ENCODE peak calls at places on chromosomes 11 and 22, in four cellular contexts. X, Y, C and E are unnamed samples.

GRCh38 chr11:2789331-2789730 is 89.5 kb upstream of the KCNQ1OT1 start:
- DNase-seq in C (no peak), X (no peak), Y (no peak), E (no peak)

GRCh38 chr11:102256251-102256650 is 61.0 kb upstream of the BIRC3 start:
- DNase-seq in X (peak), C (no peak), Y (peak), E (no peak)

GRCh38 chr11:35011389-35011788 is 95.0 kb downstream of the PDHX start:
- DNase-seq in X (no peak), C (no peak), Y (no peak), E (no peak)

GRCh38 chr11:47178737-47179654 is 2.3 kb upstream of the ARFGAP2 start:
- DNase-seq in X (no peak), C (no peak), Y (no peak), E (no peak)

GRCh38 chr11:111308140-111308539 is 9.8 kb downstream of the POU2AF3 start:
- DNase-seq in Y (no peak), X (peak), C (no peak), E (peak)

GRCh38 chr11:65915821-65916251 is 3.0 kb downstream of the C11orf68 start:
- DNase-seq in Y (peak), C (no peak), X (peak), E (no peak)

GRCh38 chr11:65390099-65390941 is 3.9 kb downstream of the FRMD8 start:
- DNase-seq in Y (no peak), C (peak), X (no peak), E (no peak)

GRCh38 chr11:75492181-75492820 is 33.4 kb downstream of the GDPD5 start:
- DNase-seq in X (no peak), Y (no peak), C (no peak), E (no peak)

GRCh38 chr22:36465232-36466021 is 16.0 kb downstream of the TXN2 start:
- DNase-seq in Y (no peak), C (no peak), X (peak), E (no peak)

GRCh38 chr11:70505761-70506657 is 107.7 kb downstream of the CTTN start:
- DNase-seq in X (no peak), Y (no peak), C (no peak), E (no peak)

GRCh38 chr22:43969021-43969878 is 14.0 kb downstream of the SAMM50 start:
- DNase-seq in C (no peak), Y (no peak), X (no peak), E (no peak)

GRCh38 chr11:71206186-71206585 is 46.2 kb downstream of the SHANK2 start:
- DNase-seq in C (peak), X (peak), Y (no peak), E (no peak)

GRCh38 chr22:36359172-36359973 is 28.4 kb downstream of the MYH9 start:
- DNase-seq in Y (no peak), C (no peak), X (no peak), E (no peak)

DNA sequence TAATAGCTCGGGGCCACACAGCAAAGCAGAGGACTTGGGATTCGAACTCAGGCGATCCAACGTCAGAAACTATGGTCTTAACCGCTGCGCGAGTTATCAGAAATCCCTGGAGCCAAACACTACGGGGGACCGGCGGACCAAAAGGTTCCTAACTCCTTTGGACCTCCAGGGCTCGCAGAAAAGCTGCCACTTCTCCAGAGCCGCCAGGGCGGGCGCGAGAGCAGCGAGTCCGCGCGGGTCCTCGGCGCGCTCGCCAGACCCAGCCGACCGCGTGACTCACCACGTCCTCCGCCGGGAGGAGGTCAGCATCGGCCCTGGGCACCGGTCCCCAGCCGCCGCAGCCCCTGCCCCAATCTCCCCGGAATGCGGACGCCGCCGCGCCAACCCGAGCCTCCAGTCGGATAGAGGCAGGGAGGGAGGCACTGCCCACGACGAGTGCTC is 6.0 kb upstream of the ALX4 start:
- DNase-seq in Y (no peak), C (peak), X (peak), E (no peak)
- TF ChIP-seq EZH2 in Y (no peak), C (peak), X (peak), E (no peak)

GRCh38 chr11:1391165-1392010 is 1.7 kb downstream of the BRSK2 start:
- DNase-seq in Y (no peak), X (no peak), C (peak), E (no peak)
- TF ChIP-seq EZH2 in Y (peak), X (no peak), C (no peak), E (no peak)

DNA sequence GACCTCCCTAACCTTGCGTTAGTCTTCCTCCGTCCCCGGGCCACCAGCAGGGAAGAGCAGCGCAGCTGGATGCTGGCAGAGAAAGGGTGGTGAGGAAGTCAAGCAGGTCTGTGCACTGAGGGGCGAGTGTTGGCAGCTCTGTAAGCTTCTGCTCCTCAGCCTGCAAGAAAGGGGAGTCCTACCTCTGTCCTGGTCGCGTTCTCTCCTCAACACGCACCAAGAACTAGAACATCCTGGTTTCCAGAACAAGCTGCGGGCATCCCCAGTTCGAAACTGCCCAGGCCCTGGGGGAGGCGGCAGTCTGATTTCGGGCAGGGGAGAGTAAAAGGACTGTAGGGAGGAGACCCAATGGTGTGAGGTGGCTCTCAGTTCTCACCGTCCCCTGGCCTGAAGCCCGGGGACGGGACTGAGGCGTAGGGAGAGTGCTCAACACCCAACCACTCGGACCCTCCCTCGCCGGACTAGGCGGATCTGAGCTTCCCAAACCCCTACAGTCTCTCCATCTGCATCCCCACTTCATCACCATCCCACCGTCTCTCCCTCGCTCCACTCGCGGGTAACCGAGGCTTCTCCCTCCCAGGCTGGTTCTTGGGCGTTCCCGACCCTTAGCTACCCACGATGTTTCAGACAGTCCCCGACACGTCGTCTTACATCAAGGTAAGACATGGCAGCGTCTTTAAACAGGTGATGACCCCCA is 7.7 kb upstream of the FLI1 start:
- DNase-seq in Y (no peak), X (no peak), C (peak), E (no peak)
- TF ChIP-seq EZH2 in Y (peak), X (no peak), C (peak), E (no peak)

GRCh38 chr11:61077936-61078335 is 24.4 kb upstream of the CD5 start:
- DNase-seq in X (no peak), C (no peak), Y (no peak), E (no peak)
- TF ChIP-seq EZH2 in X (no peak), C (no peak), Y (no peak), E (no peak)

GRCh38 chr11:44727373-44728084 is 767 bp downstream of the TSPAN18 start:
- DNase-seq in X (peak), C (peak), Y (no peak), E (no peak)
- TF ChIP-seq EZH2 in X (no peak), C (no peak), Y (peak), E (no peak)

GRCh38 chr11:94767701-94768601 is at the start of gene AMOTL1:
- DNase-seq in Y (no peak), X (peak), C (peak), E (no peak)

GRCh38 chr11:94770563-94771120 is 2.5 kb downstream of the AMOTL1 start:
- DNase-seq in X (no peak), Y (no peak), C (no peak), E (no peak)

GRCh38 chr11:94767292-94767690 is 865 bp upstream of the AMOTL1 start:
- DNase-seq in Y (no peak), X (no peak), C (no peak), E (no peak)

GRCh38 chr11:94769897-94770296 is 1.7 kb downstream of the AMOTL1 start:
- DNase-seq in C (no peak), Y (no peak), X (no peak), E (no peak)

GRCh38 chr11:94768602-94769511 is 701 bp downstream of the AMOTL1 start:
- DNase-seq in C (peak), Y (no peak), X (peak), E (no peak)
- TF ChIP-seq EZH2 in C (peak), Y (no peak), X (no peak), E (no peak)

GRCh38 chr22:42145175-42145574 is 14.6 kb upstream of the CYP2D6 start:
- DNase-seq in Y (no peak), X (no peak), C (no peak), E (no peak)
- TF ChIP-seq EZH2 in Y (no peak), X (no peak), C (no peak), E (no peak)

DNA sequence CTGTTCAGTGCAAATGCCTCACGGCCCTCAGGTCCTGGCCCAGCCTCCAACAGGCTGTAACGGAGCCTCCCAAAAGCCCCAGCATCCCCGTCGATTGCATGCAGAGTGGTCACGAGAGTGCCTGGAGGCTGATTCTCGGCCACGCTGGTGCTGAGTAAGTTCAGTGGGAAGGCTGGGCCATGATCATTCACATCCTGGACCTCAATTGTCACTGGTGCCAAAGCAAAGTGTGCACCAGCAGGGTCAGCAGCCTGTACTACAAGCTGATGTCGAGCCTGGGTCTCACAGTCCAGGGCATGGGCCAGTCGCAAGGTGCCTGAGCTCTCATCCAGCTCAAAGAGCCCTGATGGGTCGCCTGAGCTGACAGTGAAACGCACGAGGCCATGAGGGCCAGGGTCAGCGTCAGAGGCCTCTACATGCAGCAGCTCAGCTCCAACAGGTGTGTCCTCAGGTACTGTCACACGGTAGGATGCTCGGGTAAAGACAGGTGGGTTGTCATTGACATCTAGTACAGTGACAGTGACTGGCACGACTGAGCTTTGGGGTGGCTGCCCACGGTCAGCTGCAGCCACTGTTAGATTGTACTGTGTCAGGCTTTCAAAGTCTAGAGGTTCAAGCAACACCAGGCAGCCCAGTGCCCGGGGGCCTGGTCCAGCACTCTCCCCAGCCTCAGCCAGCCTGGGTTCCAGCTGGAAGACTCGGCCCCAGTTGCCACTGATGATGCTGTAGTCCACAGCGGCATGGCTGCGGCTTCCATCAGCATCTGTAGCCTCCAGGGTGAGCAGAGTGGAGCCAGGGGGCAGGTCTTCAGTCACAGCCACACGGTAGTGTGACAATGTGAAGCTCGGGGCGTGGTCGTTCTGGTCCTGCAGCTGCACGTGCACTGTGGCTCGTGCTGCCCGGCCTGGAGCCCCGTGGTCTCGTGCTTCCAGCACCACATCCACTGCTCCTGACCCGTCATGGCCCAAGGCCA is 4.5 kb upstream of the TPP1 start:
- DNase-seq in Y (no peak), X (no peak), C (no peak), E (no peak)
- TF ChIP-seq EZH2 in Y (no peak), X (no peak), C (no peak), E (no peak)